ENCODE peak calls at places on chromosomes 7 and 10, in six cellular contexts. O is tibial artery; V is AML-193; G is mesothelial cell of epicardium; F is fibroblast of pulmonary artery; M is activated CD8-positive, alpha-beta memory T cell treated with anti-CD3 and anti-CD28 coated beads, Interleukin-2, amount 10 ng/mL, durations not matched to agents 7 days and 5 days. Q is an unnamed sample.

GRCh38 chr10:129888784-129889616 is 75.1 kb downstream of the EBF3 start:
- DNase-seq in F (peak), V (peak), O (no peak), M (peak), G (no peak), Q (no peak)

GRCh38 chr7:112020800-112021199 is 185.4 kb downstream of the DOCK4 start:
- DNase-seq in V (no peak), O (no peak), G (no peak), M (no peak), F (no peak), Q (no peak)

GRCh38 chr7:154759989-154760388 is 242.9 kb downstream of the PAXIP1 start:
- DNase-seq in M (no peak), O (no peak), F (no peak), G (no peak), V (no peak), Q (no peak)

GRCh38 chr7:5309146-5309545 is 26.4 kb downstream of the SLC29A4 start:
- DNase-seq in G (no peak), M (no peak), F (no peak), V (no peak), O (no peak), Q (no peak)

GRCh38 chr10:20494474-20494873 is 402.6 kb downstream of the NEBL start:
- DNase-seq in V (no peak), G (no peak), M (no peak), F (peak), O (no peak), Q (no peak)

GRCh38 chr7:142301923-142302550 is 44.2 kb upstream of the PRSS58 start:
- DNase-seq in G (no peak), F (no peak), O (no peak), V (peak), M (no peak), Q (no peak)

GRCh38 chr10:103921248-103921647 is 3.3 kb upstream of the STN1 start:
- DNase-seq in V (no peak), G (no peak), F (no peak), M (no peak), O (no peak), Q (no peak)

GRCh38 chr7:69283421-69283820 is 314.9 kb upstream of the AUTS2 start:
- DNase-seq in O (peak), M (no peak), F (no peak), G (no peak), V (no peak), Q (peak)